ENCODE peak calls at places on chromosomes 11 and 22, in seven cellular contexts. A is left ventricle myocardium inferior, O is NB4, W is iPS DF 6.9, P is GM06990, K is cardiac muscle cell, U is kidney. Q is an unnamed sample.

GRCh38 chr22:39254789-39255298 is 10.1 kb upstream of the PDGFB start:
- DNase-seq in A (no peak), U (no peak), W (no peak), O (peak), K (no peak), P (peak), Q (peak)

GRCh38 chr11:128232588-128232987 is 354.8 kb downstream of the ETS1 start:
- DNase-seq in U (no peak), W (no peak), O (no peak), P (no peak), K (no peak), A (no peak), Q (no peak)

GRCh38 chr22:22408731-22409696 is 99.5 kb downstream of the ZNF280B start:
- DNase-seq in U (no peak), K (peak), O (peak), W (peak), P (peak), A (no peak), Q (no peak)

GRCh38 chr11:128551641-128552335 is 35.6 kb downstream of the ETS1 start:
- DNase-seq in P (peak), K (no peak), A (no peak), U (no peak), O (no peak), W (no peak), Q (no peak)

GRCh38 chr22:26169312-26170111 is at the start of gene SEZ6L:
- DNase-seq in A (peak), U (no peak), W (no peak), P (peak), O (peak), K (no peak), Q (no peak)

GRCh38 chr11:1780700-1781592 is 17.2 kb upstream of the CTSD start:
- DNase-seq in W (no peak), K (no peak), A (no peak), P (no peak), O (peak), U (peak), Q (no peak)

GRCh38 chr11:113274708-113275582 is 39.4 kb upstream of the TTC12 start:
- DNase-seq in K (peak), O (peak), P (no peak), U (no peak), A (no peak), W (no peak), Q (no peak)

GRCh38 chr11:70507466-70508230 is 109.3 kb downstream of the CTTN start:
- DNase-seq in A (peak), P (no peak), K (no peak), U (peak), O (no peak), W (no peak), Q (no peak)

GRCh38 chr11:135008001-135008405 is 596.0 kb upstream of the B3GAT1 start:
- DNase-seq in A (no peak), W (no peak), O (no peak), U (no peak), K (no peak), P (no peak), Q (no peak)

GRCh38 chr11:61637287-61637686 is 42.9 kb upstream of the DAGLA start:
- DNase-seq in W (no peak), O (peak), P (no peak), A (no peak), K (no peak), U (no peak), Q (no peak)

GRCh38 chr11:78292109-78292803 is 103.5 kb downstream of the USP35 start:
- DNase-seq in A (no peak), W (no peak), O (peak), P (no peak), U (no peak), K (no peak), Q (no peak)

DNA sequence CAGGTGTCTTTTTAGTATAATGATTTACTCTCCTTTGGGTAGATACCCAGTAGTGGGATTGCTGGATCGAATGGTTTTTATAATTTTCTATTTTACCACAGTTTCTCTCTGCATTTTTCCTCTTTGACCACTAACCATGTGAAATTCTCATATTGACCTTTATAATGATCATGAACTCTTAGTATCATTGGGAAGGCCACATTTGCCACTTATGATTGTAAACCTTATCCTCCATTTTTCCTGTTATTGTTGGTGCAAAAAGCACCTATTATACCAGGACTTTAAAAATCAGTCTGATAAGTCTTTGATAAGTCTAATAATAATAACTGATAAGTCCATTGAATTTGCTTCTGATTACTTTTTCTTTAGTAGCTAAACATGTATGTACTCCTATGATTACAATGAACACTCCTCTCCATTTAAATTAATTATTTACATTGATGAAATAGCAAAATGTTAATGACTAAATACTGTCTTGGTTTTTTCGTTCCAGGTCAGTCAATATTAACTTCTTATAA is 9.6 kb downstream of the NEAT1 start:
- DNase-seq in W (no peak), P (no peak), U (no peak), K (peak), O (no peak), A (no peak), Q (no peak)
- H3K4me3 ChIP-seq in W (no peak), P (no peak), U (peak), K (no peak), O (no peak), A (peak), Q (peak)

GRCh38 chr11:111540114-111540920 is at the start of gene LAYN:
- DNase-seq in K (peak), P (no peak), U (peak), O (no peak), A (peak), W (no peak), Q (peak)

GRCh38 chr11:111541209-111542061 is 915 bp downstream of the LAYN start:
- DNase-seq in P (no peak), O (peak), A (peak), K (peak), U (peak), W (peak), Q (peak)

GRCh38 chr11:111540921-111541208 is 345 bp downstream of the LAYN start:
- DNase-seq in A (no peak), O (no peak), W (no peak), K (no peak), U (no peak), P (no peak), Q (no peak)

GRCh38 chr11:111538407-111539114 is 2.0 kb upstream of the LAYN start:
- DNase-seq in P (no peak), K (no peak), U (no peak), O (no peak), W (no peak), A (no peak), Q (no peak)

GRCh38 chr11:111539426-111540113 is 950 bp upstream of the LAYN start:
- DNase-seq in O (no peak), P (no peak), A (no peak), W (no peak), U (no peak), K (no peak), Q (no peak)
- H3K4me3 ChIP-seq in O (no peak), P (no peak), A (peak), W (no peak), U (peak), K (no peak), Q (peak)

GRCh38 chr11:36409152-36409713 is 100.8 kb downstream of the TRAF6 start:
- DNase-seq in P (no peak), A (no peak), W (no peak), O (peak), K (peak), U (no peak), Q (peak)
- H3K4me3 ChIP-seq in P (no peak), A (no peak), W (no peak), O (no peak), K (no peak), U (no peak), Q (no peak)

DNA sequence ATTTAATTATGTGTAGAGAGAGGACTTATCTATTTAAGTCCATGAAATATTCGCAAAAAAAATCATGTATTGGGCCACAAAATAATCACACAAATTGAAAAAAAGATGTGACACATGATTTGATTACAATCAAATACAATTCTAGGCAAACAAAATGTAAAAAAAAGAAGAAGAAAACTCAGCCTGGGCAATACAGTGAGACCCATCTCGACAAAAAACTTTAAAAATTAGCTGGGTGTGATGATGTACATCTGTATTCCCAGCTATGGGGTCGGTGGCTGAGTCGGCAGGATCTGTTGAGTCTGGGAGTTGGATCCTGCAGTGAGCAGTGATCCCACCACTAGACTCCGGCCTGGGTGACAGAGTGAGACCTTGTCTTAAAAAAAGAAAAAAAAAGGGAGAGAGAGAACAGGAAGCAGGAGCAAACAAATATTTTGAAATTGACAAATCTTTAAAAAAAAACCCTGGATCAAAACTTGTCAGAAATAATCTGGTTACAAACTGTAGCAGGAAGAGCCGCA is 3.1 kb upstream of the TYMP start:
- DNase-seq in P (no peak), A (no peak), U (peak), O (no peak), W (no peak), K (no peak), Q (no peak)
- H3K4me3 ChIP-seq in P (peak), A (peak), U (no peak), O (no peak), W (no peak), K (no peak), Q (no peak)

DNA sequence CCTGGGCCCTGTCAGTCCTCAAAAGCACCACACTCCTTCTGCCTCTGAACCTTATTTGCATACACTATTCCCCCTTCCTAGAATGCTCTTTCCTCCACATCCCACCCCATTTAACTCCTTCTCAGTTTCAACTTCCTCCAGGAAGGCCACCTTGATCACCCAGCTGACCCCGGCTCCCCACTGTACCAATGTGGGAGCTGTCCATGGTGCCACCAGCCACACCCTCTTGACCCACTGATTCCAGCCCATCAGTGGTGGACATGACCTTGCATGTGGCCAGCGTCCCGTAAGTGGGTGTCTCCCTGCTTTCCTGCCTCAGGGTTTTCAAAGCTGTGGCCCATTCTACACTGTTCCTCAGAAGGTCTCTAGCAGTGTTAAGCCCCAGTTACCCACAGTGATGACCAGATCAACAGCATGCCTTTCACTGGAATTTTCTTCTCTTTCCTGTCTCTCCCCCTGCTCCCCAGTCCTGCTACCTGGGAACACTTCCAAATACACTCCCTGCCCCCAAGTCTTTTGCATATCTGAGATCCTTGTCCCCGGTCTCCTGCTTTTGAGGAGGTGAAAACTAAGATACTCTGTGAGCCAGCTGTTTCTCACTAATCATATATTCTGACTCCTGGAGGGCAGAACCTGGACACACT is 346.6 kb downstream of the MN1 start:
- DNase-seq in A (no peak), U (peak), W (no peak), P (no peak), O (no peak), K (peak), Q (no peak)
- H3K4me3 ChIP-seq in A (no peak), U (no peak), W (no peak), P (no peak), O (no peak), K (no peak), Q (no peak)

Q was measured in astrocyte of the spinal cord.